ENCODE peak calls at places on chromosomes 12 and 14, in four cellular contexts. I, J, A and H are unnamed samples.
A peak's percentile ranks its signal among the peaks of the same experiment; 100 is the strongest.

GRCh38 chr12:29316772-29317171 is 64.2 kb downstream of the ERGIC2 start:
- DNase-seq in I (no peak), J (peak; percentile 61), A (no peak), H (peak; percentile 47)

GRCh38 chr12:10919809-10920208 is 9.2 kb upstream of the PRH2 start:
- DNase-seq in I (no peak), J (no peak), A (no peak), H (no peak)

GRCh38 chr14:100304825-100305445 is 1.3 kb downstream of the SLC25A29 start:
- DNase-seq in I (peak; percentile 97), J (peak; percentile 45), A (no peak), H (no peak)

GRCh38 chr14:102554835-102555819 is 37.3 kb upstream of the RCOR1 start:
- DNase-seq in I (peak; percentile 90), J (peak; percentile 40), A (peak; percentile 66), H (peak; percentile 41)

GRCh38 chr12:93201990-93202389 is 175.7 kb upstream of the NUDT4 start:
- DNase-seq in I (no peak), J (no peak), A (no peak), H (no peak)

GRCh38 chr14:71061458-71061857 is 154.2 kb downstream of the PCNX1 start:
- DNase-seq in I (no peak), J (peak; percentile 72), A (no peak), H (peak; percentile 33)

GRCh38 chr12:131543040-131543439 is 167.8 kb upstream of the SFSWAP start:
- DNase-seq in I (no peak), J (no peak), A (no peak), H (no peak)

GRCh38 chr14:29442720-29443119 is 484.9 kb downstream of the PRKD1 start:
- DNase-seq in I (peak; percentile 83), J (peak; percentile 80), A (no peak), H (peak; percentile 65)

GRCh38 chr12:89179983-89180382 is 172.3 kb downstream of the DUSP6 start:
- DNase-seq in I (no peak), J (peak; percentile 97), A (no peak), H (peak; percentile 97)

GRCh38 chr14:39426605-39427004 is 5.6 kb downstream of the FBXO33 start:
- DNase-seq in I (peak; percentile 68), J (peak; percentile 66), A (no peak), H (peak; percentile 74)